ENCODE peak calls at places on chromosome 18, in eight cellular contexts. O is NCI-H1105; G is stimulated activated CD4-positive, alpha-beta T cell treated with anti-CD3 and anti-CD28 coated beads, Interleukin-2, amount 100 ng/mL, for 48 hours; L is osteoblast; Y is stimulated activated CD8-positive, alpha-beta memory T cell treated with anti-CD3 and anti-CD28 coated beads, Interleukin-7, amount 100 ng/mL, for 24 hours; D is HFF-Myc; S is progenitor cell of endocrine pancreas; M is nephron progenitor cell. H is an unnamed sample.
A peak's percentile ranks its signal among the peaks of the same experiment; 100 is the strongest.

GRCh38 chr18:9095297-9096012 is 7.0 kb upstream of the NDUFV2 start:
- DNase-seq in O (no peak), G (no peak), L (no peak), Y (no peak), D (no peak), S (no peak), M (no peak), H (no peak)

GRCh38 chr18:51195602-51196115 is 1.8 kb downstream of the MEX3C start:
- DNase-seq in O (peak; percentile 68), G (peak; percentile 16), L (peak; percentile 61), Y (no peak), D (no peak), S (no peak), M (peak; percentile 38), H (no peak)

GRCh38 chr18:4181882-4182568 is 273.1 kb downstream of the DLGAP1 start:
- DNase-seq in O (no peak), G (no peak), L (no peak), Y (no peak), D (no peak), S (no peak), M (no peak), H (no peak)

GRCh38 chr18:58125756-58126155 is 81.7 kb downstream of the NEDD4L start:
- DNase-seq in O (no peak), G (no peak), L (no peak), Y (no peak), D (no peak), S (no peak), M (no peak), H (no peak)

GRCh38 chr18:58242435-58242834 is 198.4 kb downstream of the NEDD4L start:
- DNase-seq in O (no peak), G (no peak), L (no peak), Y (no peak), D (no peak), S (no peak), M (no peak), H (no peak)

GRCh38 chr18:79465392-79465991 is 69.8 kb downstream of the NFATC1 start:
- DNase-seq in O (no peak), G (no peak), L (peak; percentile 95), Y (no peak), D (no peak), S (no peak), M (peak; percentile 70), H (no peak)

GRCh38 chr18:79372461-79372860 is 23.3 kb upstream of the NFATC1 start:
- DNase-seq in O (no peak), G (no peak), L (no peak), Y (no peak), D (no peak), S (no peak), M (no peak), H (no peak)

GRCh38 chr18:11752116-11752911 is 63.2 kb downstream of the GNAL start:
- DNase-seq in O (peak; percentile 69), G (no peak), L (peak; percentile 93), Y (no peak), D (no peak), S (no peak), M (peak; percentile 67), H (no peak)

GRCh38 chr18:12109836-12110235 is 16.2 kb downstream of the ANKRD62 start:
- DNase-seq in O (no peak), G (no peak), L (no peak), Y (no peak), D (no peak), S (no peak), M (no peak), H (no peak)

GRCh38 chr18:14943967-14944636 is 196.1 kb downstream of the ANKRD30B start:
- DNase-seq in O (no peak), G (no peak), L (no peak), Y (no peak), D (no peak), S (no peak), M (no peak), H (no peak)

GRCh38 chr18:34543356-34543755 is 166.7 kb upstream of the DTNA start:
- DNase-seq in O (no peak), G (no peak), L (no peak), Y (no peak), D (no peak), S (no peak), M (no peak), H (no peak)

GRCh38 chr18:63237911-63238710 is 81.5 kb downstream of the BCL2 start:
- DNase-seq in O (no peak), G (no peak), L (peak; percentile 93), Y (no peak), D (peak; percentile 44), S (no peak), M (peak; percentile 54), H (peak; percentile 77)

GRCh38 chr18:68937204-68937603 is 139.3 kb downstream of the CCDC102B start:
- DNase-seq in O (no peak), G (no peak), L (no peak), Y (no peak), D (no peak), S (no peak), M (no peak), H (no peak)

GRCh38 chr18:48342588-48342987 is 66.6 kb downstream of the ZBTB7C start:
- DNase-seq in O (peak; percentile 44), G (no peak), L (peak; percentile 51), Y (no peak), D (no peak), S (no peak), M (no peak), H (no peak)

GRCh38 chr18:62757399-62758010 is 42.2 kb downstream of the PHLPP1 start:
- DNase-seq in O (no peak), G (no peak), L (no peak), Y (no peak), D (no peak), S (no peak), M (no peak), H (no peak)

GRCh38 chr18:45359275-45360009 is 255.8 kb upstream of the SLC14A2 start:
- DNase-seq in O (peak; percentile 82), G (no peak), L (no peak), Y (no peak), D (no peak), S (peak; percentile 36), M (no peak), H (no peak)

GRCh38 chr18:49730951-49731391 is 82.4 kb downstream of the ACAA2 start:
- DNase-seq in O (no peak), G (no peak), L (no peak), Y (no peak), D (no peak), S (no peak), M (no peak), H (no peak)

GRCh38 chr18:59842947-59843346 is 56.8 kb upstream of the PMAIP1 start:
- DNase-seq in O (no peak), G (no peak), L (no peak), Y (no peak), D (no peak), S (no peak), M (no peak), H (no peak)

GRCh38 chr18:8411492-8411891 is 197.7 kb upstream of the RAB12 start:
- DNase-seq in O (no peak), G (no peak), L (no peak), Y (no peak), D (no peak), S (no peak), M (no peak), H (no peak)

GRCh38 chr18:53426656-53427055 is 797.8 kb downstream of the MBD2 start:
- DNase-seq in O (no peak), G (no peak), L (no peak), Y (no peak), D (no peak), S (no peak), M (no peak), H (no peak)

GRCh38 chr18:49837889-49838288 is 24.6 kb upstream of the ACAA2 start:
- DNase-seq in O (no peak), G (no peak), L (no peak), Y (no peak), D (no peak), S (no peak), M (no peak), H (no peak)

GRCh38 chr18:42611134-42611533 is 504.4 kb downstream of the RIT2 start:
- DNase-seq in O (no peak), G (no peak), L (no peak), Y (no peak), D (no peak), S (no peak), M (no peak), H (no peak)

GRCh38 chr18:69838620-69839411 is 108.9 kb downstream of the CD226 start:
- DNase-seq in O (no peak), G (peak; percentile 9), L (no peak), Y (no peak), D (peak; percentile 11), S (no peak), M (peak; percentile 11), H (no peak)

GRCh38 chr18:59547691-59548182 is 149.5 kb downstream of the CCBE1 start:
- DNase-seq in O (no peak), G (no peak), L (peak; percentile 91), Y (no peak), D (no peak), S (no peak), M (no peak), H (peak; percentile 62)

GRCh38 chr18:58045265-58046086 is 1.4 kb downstream of the NEDD4L start:
- DNase-seq in O (peak; percentile 64), G (no peak), L (peak; percentile 55), Y (no peak), D (no peak), S (peak; percentile 60), M (peak; percentile 64), H (no peak)

GRCh38 chr18:57051586-57052044 is 95.3 kb upstream of the BOD1L2 start:
- DNase-seq in O (no peak), G (no peak), L (no peak), Y (no peak), D (no peak), S (no peak), M (no peak), H (no peak)

GRCh38 chr18:80159713-80160636 is 50.9 kb downstream of the ADNP2 start:
- DNase-seq in O (no peak), G (peak; percentile 40), L (peak; percentile 83), Y (no peak), D (no peak), S (no peak), M (no peak), H (no peak)

H was measured in fibroblast of the conjunctiva.